ENCODE peak calls at places on chromosomes 1 and 21, in seven cellular contexts. T is coronary artery, N is tibial nerve, E is Peyer's patch, H is nephron progenitor cell, Z is fibroblast of mammary gland, U is NB4. W is an unnamed sample.

GRCh38 chr1:87398644-87399043 is 70.0 kb downstream of the LMO4 start:
- DNase-seq in E (no peak), N (no peak), H (no peak), Z (peak; percentile 92), U (no peak), T (no peak), W (no peak)

GRCh38 chr21:17371470-17371869 is 141.4 kb upstream of the CXADR start:
- DNase-seq in E (no peak), Z (peak; percentile 75), H (no peak), T (no peak), U (no peak), N (no peak), W (no peak)

GRCh38 chr1:192160186-192160585 is 1.9 kb downstream of the RGS18 start:
- DNase-seq in H (no peak), Z (no peak), E (no peak), T (no peak), N (no peak), U (peak; percentile 65), W (no peak)

GRCh38 chr1:67599085-67599484 is 85.9 kb upstream of the GADD45A start:
- DNase-seq in E (no peak), N (no peak), H (no peak), U (no peak), Z (no peak), T (no peak), W (no peak)

GRCh38 chr1:155645024-155645423 is 35.0 kb downstream of the MSTO1 start:
- DNase-seq in H (no peak), E (no peak), T (no peak), Z (peak; percentile 20), N (no peak), U (no peak), W (no peak)

GRCh38 chr1:14946567-14947285 is 206.8 kb upstream of the TMEM51 start:
- DNase-seq in N (no peak), E (no peak), T (no peak), Z (peak; percentile 49), H (no peak), U (no peak), W (no peak)

GRCh38 chr1:101217148-101217547 is 19.7 kb upstream of the S1PR1 start:
- DNase-seq in E (no peak), U (no peak), Z (no peak), T (no peak), N (no peak), H (no peak), W (no peak)

GRCh38 chr1:26327956-26328362 is 10.2 kb downstream of the CD52 start:
- DNase-seq in T (no peak), E (no peak), H (no peak), Z (no peak), N (no peak), U (no peak), W (no peak)

GRCh38 chr1:53448241-53448841 is 10.9 kb upstream of the DMRTB1 start:
- DNase-seq in T (no peak), N (no peak), Z (no peak), E (no peak), H (no peak), U (no peak), W (no peak)

GRCh38 chr1:232450626-232451025 is 179.3 kb downstream of the SIPA1L2 start:
- DNase-seq in T (no peak), U (no peak), H (no peak), E (no peak), Z (no peak), N (no peak), W (no peak)

GRCh38 chr21:38806942-38807284 is 1.2 kb downstream of the ETS2 start:
- DNase-seq in N (no peak), H (no peak), T (no peak), E (no peak), Z (peak; percentile 53), U (no peak), W (no peak)

GRCh38 chr21:38804617-38805281 is 980 bp upstream of the ETS2 start:
- DNase-seq in Z (peak; percentile 58), H (peak; percentile 70), U (peak; percentile 62), T (peak; percentile 87), N (peak; percentile 61), E (peak; percentile 86), W (peak; percentile 43)

GRCh38 chr21:38805282-38806152 is at the start of gene ETS2:
- DNase-seq in H (peak; percentile 81), U (peak; percentile 95), E (peak; percentile 94), Z (peak; percentile 88), T (peak; percentile 95), N (peak; percentile 57), W (peak; percentile 73)

GRCh38 chr21:38807481-38807880 is 1.8 kb downstream of the ETS2 start:
- DNase-seq in H (no peak), T (no peak), E (no peak), Z (no peak), N (no peak), U (no peak), W (no peak)

DNA sequence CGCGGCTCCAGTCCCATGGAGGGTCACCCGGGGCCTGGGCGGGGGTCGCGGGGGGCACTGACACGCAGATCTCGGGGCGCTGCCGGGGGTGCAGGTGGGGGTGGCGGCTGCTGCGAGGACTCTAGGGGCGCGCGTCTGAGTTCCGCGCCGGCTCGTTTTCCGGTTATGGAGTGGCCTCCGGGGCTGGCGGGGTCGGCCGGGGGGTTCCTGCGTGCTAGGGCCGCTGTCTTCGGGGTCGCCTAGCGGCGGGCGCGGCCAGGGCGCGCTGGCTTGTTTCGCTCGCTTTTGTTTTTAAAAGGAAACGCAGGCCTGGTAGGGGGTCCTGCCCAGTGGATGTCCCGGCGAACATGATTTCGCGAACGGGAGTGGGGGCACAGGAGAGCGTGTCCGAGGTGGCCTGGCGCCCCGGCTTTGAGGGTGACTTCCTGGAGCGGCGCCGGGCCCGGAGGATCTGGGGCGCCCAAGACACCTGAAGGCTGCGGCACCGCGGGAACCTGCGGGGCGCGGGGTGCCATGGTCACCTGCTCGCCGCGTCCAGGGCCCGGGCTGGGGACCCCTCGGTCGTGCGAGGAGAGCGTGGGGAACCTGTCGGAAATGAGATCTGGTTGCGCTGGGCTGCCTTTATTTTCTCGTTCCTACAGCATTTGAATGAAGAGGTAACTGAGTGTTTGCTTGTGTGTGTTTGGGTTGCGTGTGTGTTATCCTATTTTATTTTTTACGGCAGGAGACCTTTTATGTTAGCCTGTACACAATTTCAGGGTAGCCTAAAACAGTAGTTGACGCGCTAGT is 618 bp downstream of the ETS2 start:
- DNase-seq in N (no peak), E (no peak), Z (no peak), T (peak; percentile 80), U (peak; percentile 55), H (peak; percentile 70), W (peak; percentile 27)
- TF ChIP-seq CTCF in N (no peak), E (no peak), Z (no peak), T (no peak), U (no peak), H (no peak), W (peak; percentile 49)

DNA sequence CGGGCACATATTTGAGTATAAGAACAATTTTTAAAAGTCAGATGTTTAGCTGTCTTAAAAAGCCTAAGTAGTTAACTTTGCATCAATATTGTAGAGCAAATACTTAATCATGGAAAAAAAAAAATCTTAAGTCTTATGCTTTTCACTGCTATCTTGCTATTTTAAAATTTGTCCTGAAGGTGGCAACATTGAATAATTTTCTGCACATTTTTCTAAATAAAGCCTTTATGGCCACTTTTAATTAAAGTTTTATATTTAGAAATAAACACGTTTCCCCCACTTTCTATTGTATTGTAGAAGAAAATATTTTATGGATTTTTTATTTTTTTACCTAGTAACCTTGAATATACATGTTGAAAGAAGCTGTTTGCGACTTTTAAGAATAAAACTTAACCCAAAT is 198.8 kb downstream of the AMY1C start:
- DNase-seq in U (peak; percentile 12), E (no peak), H (no peak), T (no peak), Z (peak; percentile 2), N (no peak), W (no peak)
- TF ChIP-seq CTCF in U (no peak), E (no peak), H (peak; percentile 31), T (no peak), Z (no peak), N (no peak), W (peak; percentile 42)

GRCh38 chr1:176601358-176601757 is 138.4 kb downstream of the PAPPA2 start:
- DNase-seq in U (no peak), Z (peak; percentile 78), T (no peak), E (no peak), H (no peak), N (no peak), W (no peak)

GRCh38 chr1:176603696-176604095 is 140.7 kb downstream of the PAPPA2 start:
- DNase-seq in T (no peak), N (no peak), U (no peak), H (no peak), E (no peak), Z (no peak), W (no peak)

GRCh38 chr1:176602388-176603004 is 139.5 kb downstream of the PAPPA2 start:
- DNase-seq in N (no peak), Z (no peak), E (no peak), T (no peak), H (no peak), U (no peak), W (no peak)

GRCh38 chr1:176604461-176604860 is 141.5 kb downstream of the PAPPA2 start:
- DNase-seq in H (no peak), Z (no peak), E (no peak), N (no peak), T (no peak), U (no peak), W (no peak)

GRCh38 chr1:176605151-176605550 is 142.2 kb downstream of the PAPPA2 start:
- DNase-seq in Z (peak; percentile 22), N (no peak), T (no peak), E (no peak), H (no peak), U (no peak), W (no peak)
- TF ChIP-seq CTCF in Z (no peak), N (no peak), T (no peak), E (no peak), H (no peak), U (no peak), W (no peak)

GRCh38 chr1:25208127-25208526 is 24.2 kb downstream of the SYF2 start:
- DNase-seq in N (no peak), E (no peak), H (no peak), Z (no peak), U (no peak), T (no peak), W (no peak)
- TF ChIP-seq CTCF in N (no peak), E (no peak), H (no peak), Z (no peak), U (no peak), T (no peak), W (no peak)

GRCh38 chr1:89276690-89277089 is 4.0 kb upstream of the GBP5 start:
- DNase-seq in U (no peak), Z (no peak), T (no peak), E (no peak), H (no peak), N (no peak), W (no peak)
- TF ChIP-seq CTCF in U (no peak), Z (no peak), T (no peak), E (no peak), H (no peak), N (no peak), W (no peak)